ENCODE peak calls at places on chromosomes 2 and 18, in eight cellular contexts. E, B, R, T, A, Y, M and I are unnamed samples.

GRCh38 chr2:120730053-120730439 is 5.6 kb upstream of the GLI2 start:
- DNase-seq in E (no peak), B (no peak), R (no peak), T (no peak), A (no peak), Y (no peak), M (no peak), I (no peak)

GRCh38 chr2:12321017-12321641 is 395.6 kb upstream of the TRIB2 start:
- DNase-seq in E (no peak), B (peak), R (no peak), T (no peak), A (peak), Y (peak), M (peak), I (no peak)

GRCh38 chr2:240646061-240646899 is 21.0 kb downstream of the GPR35 start:
- DNase-seq in E (no peak), B (no peak), R (peak), T (no peak), A (no peak), Y (no peak), M (no peak), I (no peak)

GRCh38 chr2:3097804-3098203 is 279.8 kb downstream of the EIPR1 start:
- DNase-seq in E (no peak), B (no peak), R (no peak), T (no peak), A (no peak), Y (no peak), M (no peak), I (no peak)

GRCh38 chr2:3738454-3738853 is 35.1 kb downstream of the DCDC2C start:
- DNase-seq in E (peak), B (no peak), R (no peak), T (no peak), A (no peak), Y (no peak), M (peak), I (no peak)

GRCh38 chr2:238239552-238239871 is 326 bp downstream of the HES6 start:
- DNase-seq in E (no peak), B (no peak), R (peak), T (no peak), A (no peak), Y (peak), M (peak), I (peak)

GRCh38 chr2:62304429-62305417 is 108.8 kb downstream of the B3GNT2 start:
- DNase-seq in E (no peak), B (no peak), R (no peak), T (peak), A (peak), Y (peak), M (peak), I (peak)

GRCh38 chr18:63511285-63511684 is 30.9 kb upstream of the SERPINB12 start:
- DNase-seq in E (peak), B (no peak), R (no peak), T (no peak), A (no peak), Y (no peak), M (peak), I (peak)

GRCh38 chr2:227804970-227805369 is 8.7 kb upstream of the CCL20 start:
- DNase-seq in E (no peak), B (no peak), R (no peak), T (no peak), A (no peak), Y (no peak), M (peak), I (no peak)

GRCh38 chr18:74288730-74289129 is 3.0 kb downstream of the CYB5A start:
- DNase-seq in E (no peak), B (no peak), R (no peak), T (no peak), A (no peak), Y (no peak), M (peak), I (no peak)

GRCh38 chr18:23596183-23596582 is 9.9 kb upstream of the NPC1 start:
- DNase-seq in E (no peak), B (no peak), R (no peak), T (peak), A (no peak), Y (no peak), M (no peak), I (no peak)

GRCh38 chr2:210556355-210556980 is at the start of gene CPS1:
- DNase-seq in E (no peak), B (no peak), R (no peak), T (no peak), A (no peak), Y (no peak), M (no peak), I (no peak)

GRCh38 chr2:68487773-68488355 is 20.5 kb downstream of the APLF start:
- DNase-seq in E (peak), B (no peak), R (no peak), T (no peak), A (no peak), Y (no peak), M (peak), I (no peak)

GRCh38 chr2:30178618-30179404 is 32.0 kb downstream of the YPEL5 start:
- DNase-seq in E (no peak), B (no peak), R (no peak), T (no peak), A (peak), Y (peak), M (peak), I (peak)

GRCh38 chr2:165634855-165635254 is 159.2 kb downstream of the GALNT3 start:
- DNase-seq in E (no peak), B (peak), R (no peak), T (no peak), A (peak), Y (peak), M (peak), I (peak)